ENCODE peak calls at places on chromosomes 12 and 14, in five cellular contexts. One of them, this sample, is unnamed. For H3K27me3, the result is how much of the 10 kb centered on the place peaks cover.

GRCh38 chr14:52703225-52703624 is 3.8 kb upstream of the PSMC6 start:
- DNase-seq in tibial nerve: no peak
- DNase-seq in lower lobe of right lung: no peak
- DNase-seq in thoracic aorta: no peak
- DNase-seq in sigmoid colon: no peak
- DNase-seq in this sample: peak

GRCh38 chr12:2108975-2109671 is 56.3 kb downstream of the CACNA1C start:
- DNase-seq in tibial nerve: no peak
- DNase-seq in lower lobe of right lung: no peak
- DNase-seq in thoracic aorta: no peak
- DNase-seq in sigmoid colon: no peak
- DNase-seq in this sample: no peak

GRCh38 chr12:102955926-102956737 is 1.3 kb upstream of the ASCL1 start:
- DNase-seq in tibial nerve: no peak
- DNase-seq in lower lobe of right lung: no peak
- DNase-seq in thoracic aorta: no peak
- DNase-seq in sigmoid colon: no peak
- DNase-seq in this sample: no peak

GRCh38 chr14:61643546-61643945 is 51.8 kb upstream of the HIF1A start:
- DNase-seq in tibial nerve: no peak
- DNase-seq in lower lobe of right lung: no peak
- DNase-seq in thoracic aorta: no peak
- DNase-seq in sigmoid colon: no peak
- DNase-seq in this sample: peak

GRCh38 chr14:103563089-103563620 is 395 bp downstream of the COA8 start:
- DNase-seq in tibial nerve: no peak
- DNase-seq in lower lobe of right lung: peak
- DNase-seq in thoracic aorta: no peak
- DNase-seq in sigmoid colon: peak
- DNase-seq in this sample: peak

GRCh38 chr12:49201595-49202295 is 12.9 kb upstream of the TUBA1A start:
- DNase-seq in tibial nerve: no peak
- DNase-seq in lower lobe of right lung: no peak
- DNase-seq in thoracic aorta: no peak
- DNase-seq in sigmoid colon: no peak
- DNase-seq in this sample: peak

GRCh38 chr12:104549820-104550480 is 93.2 kb downstream of the CHST11 start:
- DNase-seq in tibial nerve: no peak
- DNase-seq in lower lobe of right lung: no peak
- DNase-seq in thoracic aorta: no peak
- DNase-seq in sigmoid colon: no peak
- DNase-seq in this sample: peak

GRCh38 chr12:9674226-9674590 is 4.7 kb downstream of the CLEC2D start:
- DNase-seq in tibial nerve: no peak
- DNase-seq in lower lobe of right lung: no peak
- DNase-seq in thoracic aorta: no peak
- DNase-seq in sigmoid colon: no peak
- DNase-seq in this sample: no peak

GRCh38 chr12:99253068-99253467 is 394.5 kb upstream of the GARIN6 start:
- DNase-seq in tibial nerve: no peak
- DNase-seq in lower lobe of right lung: no peak
- DNase-seq in thoracic aorta: no peak
- DNase-seq in sigmoid colon: no peak
- DNase-seq in this sample: no peak

GRCh38 chr12:120855823-120856589 is 48.2 kb downstream of the SPPL3 start:
- DNase-seq in tibial nerve: no peak
- DNase-seq in lower lobe of right lung: no peak
- DNase-seq in thoracic aorta: no peak
- DNase-seq in sigmoid colon: no peak
- DNase-seq in this sample: no peak

GRCh38 chr12:120853188-120853587 is 51.0 kb downstream of the SPPL3 start:
- DNase-seq in tibial nerve: no peak
- DNase-seq in lower lobe of right lung: no peak
- DNase-seq in thoracic aorta: no peak
- DNase-seq in sigmoid colon: no peak
- DNase-seq in this sample: peak

GRCh38 chr12:120856980-120857379 is 47.2 kb downstream of the SPPL3 start:
- DNase-seq in tibial nerve: no peak
- DNase-seq in lower lobe of right lung: no peak
- DNase-seq in thoracic aorta: no peak
- DNase-seq in sigmoid colon: no peak
- DNase-seq in this sample: peak

GRCh38 chr12:120851939-120852338 is 52.2 kb downstream of the SPPL3 start:
- DNase-seq in tibial nerve: no peak
- DNase-seq in lower lobe of right lung: no peak
- DNase-seq in thoracic aorta: no peak
- DNase-seq in sigmoid colon: no peak
- DNase-seq in this sample: no peak

DNA sequence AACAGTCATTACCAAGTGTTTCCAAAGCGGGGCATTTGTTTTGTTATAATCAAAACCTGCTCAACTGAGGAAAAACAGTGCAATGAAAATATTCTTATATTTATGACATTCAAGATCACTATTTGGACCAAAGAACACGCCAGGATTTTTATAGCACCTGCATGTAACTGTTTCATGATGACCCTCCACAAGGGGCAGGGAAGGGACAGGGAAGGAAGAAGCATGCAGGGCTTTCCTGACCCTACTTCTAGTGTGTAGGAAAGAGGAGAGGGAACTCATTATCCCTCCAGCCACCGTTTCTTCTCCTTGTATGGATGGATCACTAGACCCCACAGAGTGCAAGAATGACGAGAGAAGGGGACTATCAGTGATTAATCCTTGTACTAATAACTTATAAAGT is 49.4 kb downstream of the SPPL3 start:
- DNase-seq in tibial nerve: no peak
- DNase-seq in lower lobe of right lung: no peak
- DNase-seq in thoracic aorta: no peak
- DNase-seq in sigmoid colon: no peak
- DNase-seq in this sample: no peak
- TF ChIP-seq CTCF in tibial nerve: no peak
- TF ChIP-seq CTCF in lower lobe of right lung: no peak
- TF ChIP-seq CTCF in thoracic aorta: no peak
- TF ChIP-seq CTCF in sigmoid colon: no peak
- TF ChIP-seq CTCF in this sample: no peak

GRCh38 chr14:37592288-37593274 is 2.5 kb downstream of the FOXA1 start:
- DNase-seq in tibial nerve: no peak
- DNase-seq in lower lobe of right lung: no peak
- DNase-seq in thoracic aorta: no peak
- DNase-seq in sigmoid colon: no peak
- DNase-seq in this sample: peak

GRCh38 chr14:37591941-37592287 is 3.1 kb downstream of the FOXA1 start:
- DNase-seq in tibial nerve: no peak
- DNase-seq in lower lobe of right lung: no peak
- DNase-seq in thoracic aorta: no peak
- DNase-seq in sigmoid colon: no peak
- DNase-seq in this sample: peak

GRCh38 chr14:37590096-37590809 is 4.8 kb downstream of the FOXA1 start:
- DNase-seq in tibial nerve: no peak
- DNase-seq in lower lobe of right lung: no peak
- DNase-seq in thoracic aorta: no peak
- DNase-seq in sigmoid colon: no peak
- DNase-seq in this sample: peak

GRCh38 chr14:37590810-37591139 is 4.3 kb downstream of the FOXA1 start:
- DNase-seq in tibial nerve: no peak
- DNase-seq in lower lobe of right lung: no peak
- DNase-seq in thoracic aorta: no peak
- DNase-seq in sigmoid colon: no peak
- DNase-seq in this sample: no peak

GRCh38 chr14:37591311-37591940 is 3.6 kb downstream of the FOXA1 start:
- DNase-seq in tibial nerve: no peak
- DNase-seq in lower lobe of right lung: peak
- DNase-seq in thoracic aorta: no peak
- DNase-seq in sigmoid colon: no peak
- DNase-seq in this sample: peak
- H3K27me3 ChIP-seq in tibial nerve: half or more
- H3K27me3 ChIP-seq in lower lobe of right lung: half or more
- H3K27me3 ChIP-seq in thoracic aorta: half or more
- H3K27me3 ChIP-seq in sigmoid colon: half or more
- H3K27me3 ChIP-seq in this sample: under half

GRCh38 chr14:94407906-94408305 is 19.5 kb upstream of the SERPINA1 start:
- DNase-seq in tibial nerve: no peak
- DNase-seq in lower lobe of right lung: no peak
- DNase-seq in thoracic aorta: no peak
- DNase-seq in sigmoid colon: no peak
- DNase-seq in this sample: no peak

GRCh38 chr14:94411638-94412037 is 23.2 kb upstream of the SERPINA1 start:
- DNase-seq in tibial nerve: no peak
- DNase-seq in lower lobe of right lung: no peak
- DNase-seq in thoracic aorta: no peak
- DNase-seq in sigmoid colon: no peak
- DNase-seq in this sample: no peak

GRCh38 chr14:94408546-94409095 is 20.2 kb upstream of the SERPINA1 start:
- DNase-seq in tibial nerve: no peak
- DNase-seq in lower lobe of right lung: no peak
- DNase-seq in thoracic aorta: no peak
- DNase-seq in sigmoid colon: no peak
- DNase-seq in this sample: no peak

GRCh38 chr14:94412671-94413638 is 24.6 kb upstream of the SERPINA1 start:
- DNase-seq in tibial nerve: no peak
- DNase-seq in lower lobe of right lung: no peak
- DNase-seq in thoracic aorta: no peak
- DNase-seq in sigmoid colon: no peak
- DNase-seq in this sample: peak
- TF ChIP-seq CTCF in tibial nerve: no peak
- TF ChIP-seq CTCF in lower lobe of right lung: peak
- TF ChIP-seq CTCF in thoracic aorta: no peak
- TF ChIP-seq CTCF in sigmoid colon: no peak
- TF ChIP-seq CTCF in this sample: peak

DNA sequence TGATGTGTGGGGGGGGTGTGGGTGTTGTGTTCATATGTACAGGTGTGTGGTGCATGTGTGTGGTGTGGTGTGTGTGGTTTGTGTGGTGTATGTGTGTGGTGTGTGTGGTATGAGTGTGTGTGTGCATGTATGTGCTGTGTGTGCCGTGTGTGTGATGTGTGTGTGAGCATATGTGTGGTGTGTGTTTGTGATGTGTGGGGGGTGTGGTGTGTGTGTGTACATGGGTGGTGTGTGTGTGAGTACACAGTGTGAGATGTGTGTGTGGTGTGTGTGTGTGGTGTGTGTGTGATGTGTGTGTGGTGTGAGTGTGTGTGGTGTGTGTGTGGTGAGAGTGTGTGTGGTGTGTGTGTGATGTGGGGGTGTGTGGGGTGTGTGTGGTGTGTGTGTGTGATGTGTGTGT is 24.5 kb upstream of the CMKLR1 start:
- DNase-seq in tibial nerve: no peak
- DNase-seq in lower lobe of right lung: no peak
- DNase-seq in thoracic aorta: no peak
- DNase-seq in sigmoid colon: no peak
- DNase-seq in this sample: no peak
- H3K27me3 ChIP-seq in tibial nerve: under half
- H3K27me3 ChIP-seq in lower lobe of right lung: under half
- H3K27me3 ChIP-seq in thoracic aorta: under half
- H3K27me3 ChIP-seq in sigmoid colon: under half
- H3K27me3 ChIP-seq in this sample: under half

GRCh38 chr14:100027771-100028490 is 37.3 kb upstream of the EVL start:
- DNase-seq in tibial nerve: no peak
- DNase-seq in lower lobe of right lung: no peak
- DNase-seq in thoracic aorta: no peak
- DNase-seq in sigmoid colon: no peak
- DNase-seq in this sample: no peak

GRCh38 chr14:100020623-100021022 is 44.6 kb upstream of the EVL start:
- DNase-seq in tibial nerve: no peak
- DNase-seq in lower lobe of right lung: no peak
- DNase-seq in thoracic aorta: no peak
- DNase-seq in sigmoid colon: no peak
- DNase-seq in this sample: no peak

GRCh38 chr14:100022772-100023451 is 42.3 kb upstream of the EVL start:
- DNase-seq in tibial nerve: peak
- DNase-seq in lower lobe of right lung: no peak
- DNase-seq in thoracic aorta: no peak
- DNase-seq in sigmoid colon: peak
- DNase-seq in this sample: no peak

GRCh38 chr14:100028990-100029677 is 36.1 kb upstream of the EVL start:
- DNase-seq in tibial nerve: no peak
- DNase-seq in lower lobe of right lung: no peak
- DNase-seq in thoracic aorta: no peak
- DNase-seq in sigmoid colon: no peak
- DNase-seq in this sample: no peak

DNA sequence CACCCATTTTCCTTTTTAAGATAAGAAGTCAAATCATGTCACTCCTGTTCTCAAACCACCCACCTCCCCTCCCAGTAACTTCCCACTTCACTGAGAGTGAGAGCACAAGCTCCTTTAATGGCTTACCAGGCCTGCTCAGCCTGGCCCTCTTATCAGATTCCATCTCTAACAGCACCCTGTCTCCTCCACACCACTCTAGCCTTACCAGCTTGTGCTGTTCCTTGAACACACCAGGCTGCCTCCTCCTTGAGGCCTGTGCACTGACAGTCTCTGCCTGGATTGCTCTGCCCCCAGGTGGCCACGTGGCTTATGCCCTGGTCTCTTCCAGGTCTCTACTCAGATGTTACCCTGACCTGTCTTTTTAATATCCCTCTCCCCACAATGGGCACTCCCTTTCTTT is 40.1 kb upstream of the EVL start:
- DNase-seq in tibial nerve: no peak
- DNase-seq in lower lobe of right lung: peak
- DNase-seq in thoracic aorta: no peak
- DNase-seq in sigmoid colon: no peak
- DNase-seq in this sample: peak
- TF ChIP-seq CTCF in tibial nerve: no peak
- TF ChIP-seq CTCF in lower lobe of right lung: peak
- TF ChIP-seq CTCF in thoracic aorta: no peak
- TF ChIP-seq CTCF in sigmoid colon: no peak
- TF ChIP-seq CTCF in this sample: peak

GRCh38 chr12:4203772-4204376 is 69.7 kb upstream of the CCND2 start:
- DNase-seq in tibial nerve: no peak
- DNase-seq in lower lobe of right lung: no peak
- DNase-seq in thoracic aorta: no peak
- DNase-seq in sigmoid colon: no peak
- DNase-seq in this sample: no peak

GRCh38 chr12:4202918-4203317 is 70.6 kb upstream of the CCND2 start:
- DNase-seq in tibial nerve: no peak
- DNase-seq in lower lobe of right lung: no peak
- DNase-seq in thoracic aorta: no peak
- DNase-seq in sigmoid colon: no peak
- DNase-seq in this sample: no peak

GRCh38 chr12:4202482-4202881 is 71.1 kb upstream of the CCND2 start:
- DNase-seq in tibial nerve: no peak
- DNase-seq in lower lobe of right lung: no peak
- DNase-seq in thoracic aorta: no peak
- DNase-seq in sigmoid colon: no peak
- DNase-seq in this sample: no peak

GRCh38 chr12:4197922-4198763 is 75.4 kb upstream of the CCND2 start:
- DNase-seq in tibial nerve: no peak
- DNase-seq in lower lobe of right lung: no peak
- DNase-seq in thoracic aorta: no peak
- DNase-seq in sigmoid colon: no peak
- DNase-seq in this sample: no peak

GRCh38 chr12:4201333-4202105 is 72.0 kb upstream of the CCND2 start:
- DNase-seq in tibial nerve: no peak
- DNase-seq in lower lobe of right lung: no peak
- DNase-seq in thoracic aorta: no peak
- DNase-seq in sigmoid colon: no peak
- DNase-seq in this sample: no peak
- H3K27me3 ChIP-seq in tibial nerve: under half
- H3K27me3 ChIP-seq in lower lobe of right lung: under half
- H3K27me3 ChIP-seq in thoracic aorta: under half
- H3K27me3 ChIP-seq in sigmoid colon: under half
- H3K27me3 ChIP-seq in this sample: under half

This sample was measured in bronchial epithelial cell.